ENCODE peak calls at places on chromosomes 5 and 9, in eight cellular contexts. Q is astrocyte of the spinal cord; A is tibial artery; H is CD8-positive, alpha-beta T cell; T is IMR-90; E is fibroblast of lung; X is neuronal stem cell; Y is body of pancreas. C is an unnamed sample.

GRCh38 chr5:117454716-117455212 is 880.1 kb upstream of the SEMA6A start:
- DNase-seq in X (peak), H (no peak), E (peak), Q (peak), Y (peak), A (peak), T (peak), C (peak)

GRCh38 chr5:57036621-57037160 is 84.8 kb upstream of the MIER3 start:
- DNase-seq in E (no peak), Q (no peak), T (no peak), Y (no peak), X (no peak), H (no peak), A (no peak), C (no peak)

GRCh38 chr9:82385633-82386032 is 397.1 kb downstream of the SPATA31D1 start:
- DNase-seq in E (no peak), A (no peak), X (no peak), T (no peak), H (no peak), Y (no peak), Q (no peak), C (no peak)

GRCh38 chr5:124806026-124806856 is 59.8 kb upstream of the ZNF608 start:
- DNase-seq in H (no peak), X (peak), Q (peak), E (peak), A (no peak), T (peak), Y (peak), C (peak)

GRCh38 chr5:153350192-153350883 is 140.1 kb upstream of the GRIA1 start:
- DNase-seq in T (no peak), A (no peak), Q (no peak), H (no peak), E (no peak), X (no peak), Y (no peak), C (peak)

GRCh38 chr5:125550237-125550636 is 803.8 kb upstream of the ZNF608 start:
- DNase-seq in T (peak), A (no peak), Y (no peak), Q (peak), E (peak), X (no peak), H (no peak), C (no peak)

GRCh38 chr5:6108540-6108848 is 269.9 kb downstream of the MED10 start:
- DNase-seq in H (no peak), T (no peak), E (no peak), Q (no peak), X (no peak), A (no peak), Y (no peak), C (no peak)

GRCh38 chr5:5289537-5289936 is 132.9 kb upstream of the ICE1 start:
- DNase-seq in A (no peak), X (no peak), H (no peak), E (no peak), Q (no peak), T (no peak), Y (no peak), C (peak)

GRCh38 chr9:133375116-133375723 is 640 bp downstream of the SURF4 start:
- DNase-seq in Q (peak), H (no peak), A (no peak), E (peak), T (peak), X (peak), Y (peak), C (peak)

GRCh38 chr5:179343021-179343781 is 2.1 kb downstream of the ADAMTS2 start:
- DNase-seq in E (no peak), A (no peak), X (no peak), T (no peak), Q (no peak), Y (no peak), H (no peak), C (no peak)

GRCh38 chr9:90921104-90921503 is 119.5 kb downstream of the SYK start:
- DNase-seq in E (no peak), X (no peak), H (no peak), Y (peak), A (peak), Q (no peak), T (no peak), C (peak)

GRCh38 chr5:172860520-172861443 is 26.7 kb downstream of the ERGIC1 start:
- DNase-seq in H (no peak), T (peak), Y (peak), A (peak), E (peak), Q (peak), X (no peak), C (peak)

GRCh38 chr9:131334568-131335105 is 45.1 kb downstream of the PLPP7 start:
- DNase-seq in A (peak), Q (no peak), E (peak), X (no peak), Y (no peak), T (peak), H (no peak), C (no peak)

GRCh38 chr9:137670391-137671195 is 51.8 kb downstream of the EHMT1 start:
- DNase-seq in Y (peak), T (no peak), X (peak), H (no peak), A (no peak), E (no peak), Q (no peak), C (peak)

GRCh38 chr5:82406200-82406773 is 128.1 kb upstream of the RPS23 start:
- DNase-seq in A (no peak), X (no peak), T (peak), E (peak), Y (no peak), Q (peak), H (no peak), C (peak)

GRCh38 chr9:92668746-92669526 is 995 bp downstream of the IPPK start:
- DNase-seq in E (peak), Q (peak), A (no peak), X (no peak), T (peak), Y (no peak), H (no peak), C (peak)

GRCh38 chr9:77997611-77998349 is 33.8 kb downstream of the GNAQ start:
- DNase-seq in Q (no peak), H (no peak), T (peak), E (peak), Y (no peak), A (peak), X (no peak), C (no peak)

GRCh38 chr9:128282500-128282899 is 6.4 kb downstream of the SWI5 start:
- DNase-seq in Y (no peak), X (no peak), Q (peak), E (no peak), H (no peak), A (no peak), T (peak), C (peak)

GRCh38 chr9:125361837-125362531 is 100.4 kb downstream of the GAPVD1 start:
- DNase-seq in Q (peak), X (no peak), E (peak), H (no peak), T (peak), Y (no peak), A (no peak), C (peak)

GRCh38 chr5:53874409-53874808 is 314.0 kb downstream of the NDUFS4 start:
- DNase-seq in E (no peak), T (no peak), X (no peak), Y (no peak), A (no peak), H (no peak), Q (no peak), C (peak)

GRCh38 chr9:69771775-69772418 is 12.1 kb upstream of the PTAR1 start:
- DNase-seq in H (no peak), T (peak), A (no peak), E (peak), Y (no peak), Q (peak), X (no peak), C (peak)

GRCh38 chr5:124178050-124178449 is 568.4 kb downstream of the ZNF608 start:
- DNase-seq in H (no peak), X (no peak), T (no peak), Y (no peak), A (no peak), E (no peak), Q (no peak), C (no peak)

GRCh38 chr5:133114933-133115310 is 63.1 kb downstream of the HSPA4 start:
- DNase-seq in A (no peak), T (no peak), E (no peak), H (no peak), Q (no peak), Y (no peak), X (no peak), C (no peak)

GRCh38 chr5:4990017-4990416 is 150.1 kb upstream of the ADAMTS16 start:
- DNase-seq in A (no peak), Y (no peak), E (no peak), Q (no peak), H (no peak), T (no peak), X (no peak), C (no peak)

GRCh38 chr9:127437497-127438264 is 13.5 kb downstream of the ZNF79 start:
- DNase-seq in H (no peak), T (no peak), X (no peak), Y (no peak), Q (no peak), E (no peak), A (no peak), C (no peak)

GRCh38 chr5:136374003-136374402 is 8.7 kb upstream of the TRPC7 start:
- DNase-seq in H (no peak), X (no peak), Y (no peak), T (peak), A (no peak), E (no peak), Q (no peak), C (peak)

GRCh38 chr5:65100846-65101678 is 332.3 kb downstream of the CWC27 start:
- DNase-seq in A (peak), E (peak), H (no peak), X (peak), Y (peak), Q (peak), T (peak), C (peak)

GRCh38 chr5:163790497-163790896 is 285.1 kb downstream of the MAT2B start:
- DNase-seq in Y (no peak), H (no peak), T (no peak), Q (peak), A (no peak), E (peak), X (no peak), C (peak)

GRCh38 chr5:22787807-22788206 is 65.3 kb downstream of the CDH12 start:
- DNase-seq in X (no peak), H (no peak), Y (no peak), A (no peak), Q (no peak), T (no peak), E (peak), C (peak)

GRCh38 chr9:91001146-91001611 is 199.6 kb downstream of the SYK start:
- DNase-seq in H (no peak), E (peak), A (no peak), X (no peak), Q (peak), T (peak), Y (peak), C (peak)

GRCh38 chr5:66339896-66340295 is 195.8 kb downstream of the SREK1 start:
- DNase-seq in E (no peak), Y (no peak), T (no peak), A (peak), Q (no peak), X (no peak), H (no peak), C (no peak)

GRCh38 chr5:132132138-132132537 is 58.5 kb downstream of the CSF2 start:
- DNase-seq in Y (no peak), Q (no peak), H (no peak), E (peak), A (no peak), T (no peak), X (no peak), C (no peak)

GRCh38 chr5:36613241-36613640 is 6.8 kb downstream of the SLC1A3 start:
- DNase-seq in Y (no peak), E (no peak), X (no peak), T (no peak), H (no peak), A (no peak), Q (no peak), C (no peak)

GRCh38 chr5:77168187-77168883 is 42.1 kb upstream of the PDE8B start:
- DNase-seq in X (no peak), E (peak), A (peak), Q (no peak), T (peak), H (no peak), Y (peak), C (no peak)

GRCh38 chr5:59661306-59661705 is 232.2 kb downstream of the PDE4D start:
- DNase-seq in T (no peak), X (no peak), Y (no peak), H (no peak), A (no peak), E (peak), Q (peak), C (peak)

DNA sequence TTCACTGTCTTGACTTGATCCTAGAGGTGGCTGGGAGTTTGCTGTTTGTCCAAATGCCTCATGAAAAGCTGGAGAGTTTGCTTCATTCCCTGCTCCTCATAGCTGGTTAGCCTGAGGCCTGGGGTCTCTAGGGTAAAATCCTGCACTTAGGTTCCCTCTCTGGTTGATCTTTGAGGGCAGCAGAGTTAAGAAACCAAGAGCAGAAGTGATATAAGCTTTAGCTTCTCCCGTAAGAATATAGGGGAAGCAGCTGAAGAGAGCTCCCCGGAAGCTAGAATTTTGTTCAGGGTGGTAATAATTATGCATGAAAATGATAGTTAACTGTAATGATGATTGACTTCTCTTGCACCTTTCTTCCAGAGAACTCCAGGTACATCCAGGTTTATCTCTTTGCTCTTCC is 1.4 kb downstream of the FAM53C start:
- DNase-seq in E (no peak), T (no peak), X (no peak), Q (no peak), A (no peak), H (no peak), Y (no peak), C (no peak)
- H3K4me3 ChIP-seq in E (peak), T (peak), X (peak), Q (peak), A (peak), H (peak), Y (no peak), C (peak)

GRCh38 chr5:71455427-71456361 is at the start of gene BDP1:
- DNase-seq in T (peak), Q (peak), A (peak), Y (peak), X (peak), H (peak), E (peak), C (peak)
- H3K4me3 ChIP-seq in T (peak), Q (peak), A (peak), Y (peak), X (peak), H (peak), E (peak), C (peak)

GRCh38 chr5:93247126-93247525 is 333.9 kb downstream of the NR2F1-AS1 start:
- DNase-seq in Q (no peak), Y (no peak), X (no peak), A (no peak), E (no peak), H (no peak), T (no peak), C (no peak)

GRCh38 chr5:93252165-93252564 is 328.9 kb downstream of the NR2F1-AS1 start:
- DNase-seq in E (no peak), T (no peak), A (no peak), Q (no peak), H (no peak), X (no peak), Y (no peak), C (no peak)

GRCh38 chr5:93251347-93251746 is 329.7 kb downstream of the NR2F1-AS1 start:
- DNase-seq in E (no peak), X (no peak), A (no peak), H (no peak), Y (no peak), T (no peak), Q (no peak), C (no peak)

GRCh38 chr5:93250431-93250830 is 330.6 kb downstream of the NR2F1-AS1 start:
- DNase-seq in A (no peak), H (no peak), X (no peak), E (no peak), Y (no peak), Q (peak), T (no peak), C (no peak)

GRCh38 chr5:93249651-93250289 is 331.2 kb downstream of the NR2F1-AS1 start:
- DNase-seq in T (peak), E (peak), X (no peak), Q (peak), A (no peak), H (no peak), Y (no peak), C (peak)
- H3K4me3 ChIP-seq in T (peak), E (peak), X (no peak), Q (peak), A (no peak), H (no peak), Y (no peak), C (no peak)

GRCh38 chr9:121279841-121280388 is 12.0 kb downstream of the GSN start:
- DNase-seq in H (no peak), E (no peak), A (no peak), Q (no peak), Y (no peak), X (no peak), T (no peak), C (no peak)

GRCh38 chr9:121278535-121279169 is 10.7 kb downstream of the GSN start:
- DNase-seq in H (peak), A (peak), T (peak), Y (peak), Q (peak), X (no peak), E (peak), C (peak)

GRCh38 chr9:121275781-121276658 is 8.1 kb downstream of the GSN start:
- DNase-seq in E (no peak), X (no peak), Q (no peak), T (no peak), Y (no peak), A (no peak), H (no peak), C (no peak)

GRCh38 chr9:121277026-121277425 is 9.1 kb downstream of the GSN start:
- DNase-seq in T (no peak), A (no peak), X (no peak), H (no peak), Y (no peak), Q (no peak), E (no peak), C (no peak)

GRCh38 chr9:121277518-121278275 is 9.7 kb downstream of the GSN start:
- DNase-seq in A (no peak), H (no peak), T (peak), Y (no peak), Q (peak), E (peak), X (no peak), C (no peak)
- H3K4me3 ChIP-seq in A (no peak), H (no peak), T (no peak), Y (no peak), Q (no peak), E (peak), X (no peak), C (no peak)

GRCh38 chr5:83924891-83925290 is 204.2 kb upstream of the HAPLN1 start:
- DNase-seq in A (no peak), E (peak), Y (no peak), T (peak), Q (peak), H (no peak), X (no peak), C (no peak)
- H3K4me3 ChIP-seq in A (no peak), E (no peak), Y (no peak), T (no peak), Q (no peak), H (no peak), X (no peak), C (no peak)

DNA sequence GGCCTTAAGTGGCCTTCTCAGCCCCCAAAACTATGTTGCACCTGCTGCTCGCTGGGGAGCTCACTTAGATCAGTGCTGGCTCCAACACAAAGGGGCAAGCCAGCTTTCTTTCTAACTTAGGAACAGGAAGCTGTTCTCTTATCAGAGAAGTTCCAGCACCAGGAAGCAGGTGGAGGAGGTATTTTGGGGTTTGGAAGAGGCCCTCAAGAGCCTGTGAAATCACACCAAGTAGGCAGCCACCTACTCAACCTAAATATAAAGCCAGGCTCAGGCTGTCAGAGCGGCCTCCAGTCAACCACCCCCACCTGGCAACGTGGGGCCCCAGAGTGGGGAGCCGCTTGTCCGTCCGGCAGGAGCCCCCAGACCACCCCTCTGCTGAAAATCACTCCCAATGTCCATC is 152.8 kb downstream of the OLFM1 start:
- DNase-seq in Q (no peak), T (no peak), A (no peak), X (no peak), H (no peak), E (no peak), Y (no peak), C (no peak)
- H3K4me3 ChIP-seq in Q (no peak), T (no peak), A (no peak), X (no peak), H (no peak), E (no peak), Y (no peak), C (no peak)

DNA sequence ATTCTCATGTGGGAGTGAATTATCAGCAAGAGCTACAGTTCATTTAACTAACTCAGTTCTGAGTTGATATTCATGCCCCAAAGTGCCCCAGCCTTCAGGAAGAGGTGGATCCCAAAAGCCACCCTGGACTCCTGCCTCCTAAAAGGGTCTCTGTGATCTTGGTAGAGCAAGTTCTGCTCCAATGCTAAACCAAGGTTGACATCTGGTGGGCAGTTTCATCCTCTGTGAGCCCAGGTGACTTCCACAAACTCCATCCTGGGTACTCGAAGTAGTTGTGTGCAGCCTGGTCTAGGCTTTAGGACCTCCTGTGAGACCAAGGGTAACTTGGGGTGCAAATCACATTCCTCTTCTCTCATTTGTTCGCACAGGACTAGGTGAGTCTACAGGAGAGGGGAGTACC is 816.8 kb downstream of the MTRR start:
- DNase-seq in H (no peak), T (no peak), Q (no peak), E (no peak), X (peak), Y (no peak), A (no peak), C (no peak)
- H3K4me3 ChIP-seq in H (no peak), T (no peak), Q (no peak), E (no peak), X (no peak), Y (no peak), A (peak), C (no peak)

DNA sequence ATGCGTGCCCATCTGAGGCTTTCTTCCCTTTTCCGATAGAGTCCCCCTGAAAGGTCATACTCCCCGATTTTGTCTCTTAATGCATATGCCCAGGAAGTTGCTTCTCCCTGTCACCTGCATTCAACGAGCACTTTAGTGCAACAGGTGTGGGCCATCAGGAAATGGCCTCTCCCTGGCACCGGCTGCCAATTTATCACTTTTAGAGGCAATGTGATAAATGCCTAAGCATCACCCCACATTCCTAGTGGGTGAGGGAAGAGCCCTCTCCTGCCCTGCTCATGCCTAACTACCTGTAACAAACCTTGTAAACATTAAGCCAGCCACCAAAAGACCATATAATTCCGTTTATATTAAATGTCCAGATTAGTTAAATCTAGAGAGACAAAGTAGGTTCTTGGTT is 1.1 kb upstream of the SNAPC3 start:
- DNase-seq in E (no peak), H (no peak), A (no peak), X (no peak), T (no peak), Q (no peak), Y (no peak), C (no peak)
- H3K4me3 ChIP-seq in E (no peak), H (no peak), A (no peak), X (no peak), T (no peak), Q (no peak), Y (no peak), C (no peak)

C was measured in epithelial cell of esophagus.